ENCODE peak calls at places on chromosomes 4 and X, in five cellular contexts. W is activated naive CD4-positive, alpha-beta T cell treated with anti-CD3 and anti-CD28 coated beads for 36 hours; L is NCI-H1417; C is amniotic stem cell; V is NCI-H510A treated with DMSO at 0.1 percent for 48 hours. O is an unnamed sample.

GRCh38 chr4:52051615-52052474 is 741 bp downstream of the SPATA18 start:
- DNase-seq in W (peak), L (peak), C (peak), V (peak), O (peak)

GRCh38 chrX:11792461-11793421 is 34.7 kb downstream of the MSL3 start:
- DNase-seq in W (peak), L (no peak), C (no peak), V (no peak), O (no peak)

GRCh38 chrX:37967714-37968113 is 38.6 kb upstream of the SYTL5 start:
- DNase-seq in W (no peak), L (no peak), C (no peak), V (no peak), O (no peak)

GRCh38 chr4:155582971-155583437 is 83.6 kb upstream of the GUCY1A1 start:
- DNase-seq in W (no peak), L (peak), C (no peak), V (peak), O (no peak)

GRCh38 chr4:69546121-69546520 is 50.4 kb upstream of the UGT2B4 start:
- DNase-seq in W (no peak), L (no peak), C (no peak), V (no peak), O (no peak)

GRCh38 chr4:82431026-82431745 is 796 bp downstream of the ENOPH1 start:
- DNase-seq in W (peak), L (peak), C (no peak), V (peak), O (no peak)

GRCh38 chrX:45322382-45322781 is 121.7 kb upstream of the DIPK2B start:
- DNase-seq in W (peak), L (no peak), C (peak), V (no peak), O (no peak)

GRCh38 chr4:80568891-80569290 is 233.4 kb downstream of the CFAP299 start:
- DNase-seq in W (no peak), L (no peak), C (no peak), V (no peak), O (no peak)

GRCh38 chr4:10305816-10306215 is 151.4 kb downstream of the ZNF518B start:
- DNase-seq in W (no peak), L (no peak), C (no peak), V (no peak), O (no peak)

GRCh38 chr4:11618666-11619282 is 190.1 kb upstream of the HS3ST1 start:
- DNase-seq in W (no peak), L (no peak), C (no peak), V (no peak), O (no peak)

GRCh38 chr4:113901994-113902787 is 77.3 kb downstream of the ARSJ start:
- DNase-seq in W (peak), L (no peak), C (no peak), V (peak), O (no peak)

GRCh38 chr4:13611283-13611842 is 16.2 kb downstream of the BOD1L1 start:
- DNase-seq in W (no peak), L (no peak), C (no peak), V (no peak), O (no peak)

GRCh38 chrX:10062352-10062751 is 94.4 kb upstream of the CLCN4 start:
- DNase-seq in W (no peak), L (no peak), C (no peak), V (no peak), O (no peak)

GRCh38 chr4:12595489-12595888 is 888.7 kb downstream of the RAB28 start:
- DNase-seq in W (no peak), L (no peak), C (no peak), V (no peak), O (no peak)

GRCh38 chr4:128333309-128334006 is 45.8 kb upstream of the PGRMC2 start:
- DNase-seq in W (no peak), L (no peak), C (no peak), V (no peak), O (no peak)

GRCh38 chr4:157271166-157271869 is 50.8 kb downstream of the GRIA2 start:
- DNase-seq in W (no peak), L (no peak), C (no peak), V (no peak), O (no peak)

O was measured in aorta.